ENCODE peak calls at places on chromosome 2, in six cellular contexts. One of them, this sample, is unnamed.

GRCh38 chr2:112542974-112543760 is 902 bp downstream of the POLR1B start:
- DNase-seq in NAMALWA: peak; percentile 55
- DNase-seq in cardiac fibroblast: peak; percentile 8
- DNase-seq in sciatic nerve: no peak
- DNase-seq in NCI-H1436: no peak
- DNase-seq in heart right ventricle: no peak
- DNase-seq in this sample: peak; percentile 11

GRCh38 chr2:17301437-17301836 is 216.8 kb downstream of the RAD51AP2 start:
- DNase-seq in NAMALWA: no peak
- DNase-seq in cardiac fibroblast: no peak
- DNase-seq in sciatic nerve: no peak
- DNase-seq in NCI-H1436: no peak
- DNase-seq in heart right ventricle: no peak
- DNase-seq in this sample: no peak

GRCh38 chr2:9106338-9107167 is 100.1 kb upstream of the ASAP2 start:
- DNase-seq in NAMALWA: no peak
- DNase-seq in cardiac fibroblast: peak; percentile 38
- DNase-seq in sciatic nerve: no peak
- DNase-seq in NCI-H1436: peak; percentile 90
- DNase-seq in heart right ventricle: peak; percentile 26
- DNase-seq in this sample: no peak

GRCh38 chr2:27664622-27665363 is 1.1 kb downstream of the SLC4A1AP start:
- DNase-seq in NAMALWA: no peak
- DNase-seq in cardiac fibroblast: no peak
- DNase-seq in sciatic nerve: no peak
- DNase-seq in NCI-H1436: no peak
- DNase-seq in heart right ventricle: no peak
- DNase-seq in this sample: no peak

GRCh38 chr2:40144022-40144421 is 307.9 kb downstream of the SLC8A1 start:
- DNase-seq in NAMALWA: no peak
- DNase-seq in cardiac fibroblast: no peak
- DNase-seq in sciatic nerve: no peak
- DNase-seq in NCI-H1436: no peak
- DNase-seq in heart right ventricle: no peak
- DNase-seq in this sample: no peak

GRCh38 chr2:36318547-36318946 is 37.0 kb upstream of the CRIM1 start:
- DNase-seq in NAMALWA: no peak
- DNase-seq in cardiac fibroblast: peak; percentile 7
- DNase-seq in sciatic nerve: no peak
- DNase-seq in NCI-H1436: no peak
- DNase-seq in heart right ventricle: no peak
- DNase-seq in this sample: no peak

GRCh38 chr2:229475753-229476152 is 204.7 kb upstream of the PID1 start:
- DNase-seq in NAMALWA: no peak
- DNase-seq in cardiac fibroblast: no peak
- DNase-seq in sciatic nerve: no peak
- DNase-seq in NCI-H1436: no peak
- DNase-seq in heart right ventricle: no peak
- DNase-seq in this sample: no peak

GRCh38 chr2:105396254-105397024 is 2.4 kb downstream of the FHL2 start:
- DNase-seq in NAMALWA: no peak
- DNase-seq in cardiac fibroblast: peak; percentile 88
- DNase-seq in sciatic nerve: no peak
- DNase-seq in NCI-H1436: no peak
- DNase-seq in heart right ventricle: no peak
- DNase-seq in this sample: no peak

GRCh38 chr2:64260817-64261216 is 116.6 kb upstream of the PELI1 start:
- DNase-seq in NAMALWA: peak; percentile 87
- DNase-seq in cardiac fibroblast: peak; percentile 16
- DNase-seq in sciatic nerve: peak; percentile 67
- DNase-seq in NCI-H1436: no peak
- DNase-seq in heart right ventricle: peak; percentile 66
- DNase-seq in this sample: no peak

GRCh38 chr2:95372216-95372829 is 30.2 kb upstream of the FAHD2A start:
- DNase-seq in NAMALWA: no peak
- DNase-seq in cardiac fibroblast: no peak
- DNase-seq in sciatic nerve: peak; percentile 31
- DNase-seq in NCI-H1436: no peak
- DNase-seq in heart right ventricle: no peak
- DNase-seq in this sample: no peak

GRCh38 chr2:222945887-222946286 is 85.1 kb downstream of the ACSL3 start:
- DNase-seq in NAMALWA: no peak
- DNase-seq in cardiac fibroblast: no peak
- DNase-seq in sciatic nerve: no peak
- DNase-seq in NCI-H1436: no peak
- DNase-seq in heart right ventricle: no peak
- DNase-seq in this sample: no peak

GRCh38 chr2:135563793-135564192 is 32.5 kb downstream of the R3HDM1 start:
- DNase-seq in NAMALWA: no peak
- DNase-seq in cardiac fibroblast: no peak
- DNase-seq in sciatic nerve: no peak
- DNase-seq in NCI-H1436: no peak
- DNase-seq in heart right ventricle: no peak
- DNase-seq in this sample: no peak

GRCh38 chr2:240353944-240354343 is 81.5 kb upstream of the GPC1 start:
- DNase-seq in NAMALWA: no peak
- DNase-seq in cardiac fibroblast: no peak
- DNase-seq in sciatic nerve: peak; percentile 25
- DNase-seq in NCI-H1436: no peak
- DNase-seq in heart right ventricle: no peak
- DNase-seq in this sample: no peak

GRCh38 chr2:126902152-126902835 is 3.6 kb downstream of the TEX51 start:
- DNase-seq in NAMALWA: no peak
- DNase-seq in cardiac fibroblast: no peak
- DNase-seq in sciatic nerve: peak; percentile 27
- DNase-seq in NCI-H1436: no peak
- DNase-seq in heart right ventricle: no peak
- DNase-seq in this sample: no peak

GRCh38 chr2:25521665-25522387 is 151.6 kb downstream of the DTNB start:
- DNase-seq in NAMALWA: peak; percentile 91
- DNase-seq in cardiac fibroblast: peak; percentile 92
- DNase-seq in sciatic nerve: no peak
- DNase-seq in NCI-H1436: peak; percentile 43
- DNase-seq in heart right ventricle: peak; percentile 46
- DNase-seq in this sample: peak; percentile 54

GRCh38 chr2:1494257-1494656 is 81.0 kb downstream of the TPO start:
- DNase-seq in NAMALWA: no peak
- DNase-seq in cardiac fibroblast: no peak
- DNase-seq in sciatic nerve: peak; percentile 14
- DNase-seq in NCI-H1436: no peak
- DNase-seq in heart right ventricle: no peak
- DNase-seq in this sample: no peak

GRCh38 chr2:109516445-109517117 is 97.2 kb downstream of the SEPTIN10 start:
- DNase-seq in NAMALWA: peak; percentile 46
- DNase-seq in cardiac fibroblast: peak; percentile 42
- DNase-seq in sciatic nerve: no peak
- DNase-seq in NCI-H1436: peak; percentile 14
- DNase-seq in heart right ventricle: no peak
- DNase-seq in this sample: peak; percentile 81

GRCh38 chr2:127594116-127594591 is 51.8 kb upstream of the GPR17 start:
- DNase-seq in NAMALWA: no peak
- DNase-seq in cardiac fibroblast: no peak
- DNase-seq in sciatic nerve: peak; percentile 34
- DNase-seq in NCI-H1436: no peak
- DNase-seq in heart right ventricle: no peak
- DNase-seq in this sample: no peak

This sample was measured in retina.